ENCODE peak calls at places on chromosome 6, in seven cellular contexts. A is DND-41, N is stomach, S is mesendoderm, U is neural progenitor cell, Z is OCI-LY7, K is osteoblast. Q is an unnamed sample.

GRCh38 chr6:157561037-157561790 is 180.2 kb downstream of the ZDHHC14 start:
- DNase-seq in A (no peak), N (no peak), S (no peak), U (no peak), Z (peak; percentile 81), K (no peak), Q (no peak)

GRCh38 chr6:154343473-154344308 is 12.9 kb downstream of the IPCEF1 start:
- DNase-seq in A (peak; percentile 5), N (peak; percentile 81), S (peak; percentile 89), U (peak; percentile 46), Z (no peak), K (no peak), Q (no peak)

GRCh38 chr6:147204060-147204785 is at the start of gene STXBP5:
- DNase-seq in A (peak; percentile 48), N (peak; percentile 66), S (peak; percentile 73), U (peak; percentile 69), Z (peak; percentile 68), K (peak; percentile 53), Q (peak; percentile 44)

GRCh38 chr6:15752820-15753219 is 90.0 kb upstream of the DTNBP1 start:
- DNase-seq in A (no peak), N (no peak), S (peak; percentile 71), U (peak; percentile 35), Z (no peak), K (peak; percentile 72), Q (no peak)

GRCh38 chr6:44898296-44898930 is 429.7 kb upstream of the RUNX2 start:
- DNase-seq in A (no peak), N (no peak), S (peak; percentile 25), U (no peak), Z (no peak), K (no peak), Q (no peak)

GRCh38 chr6:140062042-140063041 is 687.9 kb upstream of the CITED2 start:
- DNase-seq in A (no peak), N (peak; percentile 26), S (peak; percentile 16), U (no peak), Z (no peak), K (peak; percentile 76), Q (no peak)

GRCh38 chr6:116530436-116530835 is 15.0 kb downstream of the TRAPPC3L start:
- DNase-seq in A (no peak), N (no peak), S (no peak), U (no peak), Z (no peak), K (no peak), Q (no peak)

GRCh38 chr6:21235162-21235561 is 358.4 kb upstream of the SOX4 start:
- DNase-seq in A (no peak), N (no peak), S (peak; percentile 81), U (no peak), Z (no peak), K (no peak), Q (no peak)

GRCh38 chr6:137867685-137868509 is 838 bp downstream of the TNFAIP3 start:
- DNase-seq in A (peak; percentile 91), N (peak; percentile 45), S (no peak), U (peak; percentile 80), Z (peak; percentile 87), K (no peak), Q (peak; percentile 37)

GRCh38 chr6:14452567-14453527 is 335.3 kb downstream of the CD83 start:
- DNase-seq in A (peak; percentile 94), N (no peak), S (no peak), U (no peak), Z (no peak), K (no peak), Q (peak; percentile 57)

GRCh38 chr6:22582806-22583205 is 13.4 kb downstream of the HDGFL1 start:
- DNase-seq in A (no peak), N (no peak), S (no peak), U (no peak), Z (no peak), K (no peak), Q (no peak)

DNA sequence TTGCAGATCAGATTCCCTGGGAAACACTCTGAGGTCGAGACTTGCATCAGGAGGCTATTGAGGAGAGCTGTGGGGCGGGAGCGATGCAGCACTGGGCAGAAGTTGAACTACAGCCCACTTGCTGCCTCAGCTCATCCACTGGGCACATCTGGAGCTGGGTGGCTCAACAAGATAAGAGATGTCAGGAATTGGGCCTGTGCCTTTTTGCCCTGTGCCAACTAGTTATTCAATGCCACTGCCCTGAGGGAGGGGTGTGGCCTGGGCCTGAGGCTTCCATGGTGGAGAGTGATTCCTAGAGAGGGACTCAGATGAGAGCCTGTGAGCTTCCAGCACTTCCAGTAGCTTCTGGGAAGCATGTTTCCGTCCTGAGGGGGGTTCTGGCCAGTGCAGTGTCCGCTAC is 32.7 kb downstream of the BRPF3 start:
- DNase-seq in A (no peak), N (no peak), S (no peak), U (no peak), Z (no peak), K (no peak), Q (no peak)
- H3K36me3 ChIP-seq in A (peaks cover 91% of the 10 kb centered on the region), N (peaks cover 98% of the 10 kb centered on the region), S (peaks cover 25% of the 10 kb centered on the region), U (peaks cover 4% of the 10 kb centered on the region), Z (peaks cover 3% of the 10 kb centered on the region), K (peaks cover 74% of the 10 kb centered on the region), Q (peaks cover 32% of the 10 kb centered on the region)

GRCh38 chr6:57147955-57148858 is 23.9 kb upstream of the BAG2 start:
- DNase-seq in A (peak; percentile 19), N (no peak), S (no peak), U (no peak), Z (no peak), K (no peak), Q (no peak)
- H3K36me3 ChIP-seq in A (peaks cover 51% of the 10 kb centered on the region), N (peaks cover 74% of the 10 kb centered on the region), S (peaks cover 4% of the 10 kb centered on the region), U (peaks cover 24% of the 10 kb centered on the region), Z (peaks cover 56% of the 10 kb centered on the region), K (peaks cover 40% of the 10 kb centered on the region), Q (no peaks in the 10 kb centered on the region)

GRCh38 chr6:33671381-33672072 is 40.0 kb downstream of the UQCC2 start:
- DNase-seq in A (no peak), N (no peak), S (no peak), U (no peak), Z (no peak), K (no peak), Q (no peak)
- H3K36me3 ChIP-seq in A (peaks cover 81% of the 10 kb centered on the region), N (peaks cover 98% of the 10 kb centered on the region), S (no peaks in the 10 kb centered on the region), U (no peaks in the 10 kb centered on the region), Z (peaks cover 100% of the 10 kb centered on the region), K (peaks cover 6% of the 10 kb centered on the region), Q (peaks cover 80% of the 10 kb centered on the region)

GRCh38 chr6:95487817-95488216 is 89.5 kb upstream of the MANEA start:
- DNase-seq in A (no peak), N (no peak), S (no peak), U (no peak), Z (no peak), K (no peak), Q (no peak)

DNA sequence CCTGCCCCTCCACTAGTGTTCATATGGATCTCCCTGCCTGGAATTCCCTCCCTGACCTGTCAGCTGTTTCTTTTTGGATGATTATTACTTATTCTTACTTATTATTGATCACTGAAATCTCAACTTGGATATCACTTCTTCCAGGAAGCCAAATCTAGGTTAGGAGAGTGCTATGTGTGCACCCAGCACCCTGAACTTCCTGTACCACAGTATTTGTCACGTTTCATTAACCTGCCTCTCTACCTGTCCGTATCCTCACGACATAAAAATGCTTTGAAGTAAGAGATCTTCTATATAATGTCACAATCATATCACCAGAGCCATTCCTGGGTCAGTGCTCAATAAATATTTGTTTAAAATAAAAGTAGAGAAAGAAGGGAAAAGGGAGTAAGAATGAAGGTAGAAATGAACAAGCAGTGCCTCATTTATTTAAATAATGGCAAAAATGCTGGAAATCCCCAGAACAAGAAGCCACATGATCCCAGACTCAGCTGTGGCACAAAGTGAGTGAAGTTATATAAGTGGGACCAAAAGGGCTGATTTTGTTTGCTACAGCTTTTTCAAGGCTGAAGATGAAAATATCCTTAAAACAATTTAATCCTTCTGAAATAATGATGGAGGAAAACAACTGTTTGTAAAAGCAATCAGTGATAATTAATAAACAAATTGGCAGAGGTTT is 88.0 kb upstream of the MANEA start:
- DNase-seq in A (no peak), N (no peak), S (no peak), U (no peak), Z (no peak), K (no peak), Q (no peak)
- H3K36me3 ChIP-seq in A (no peaks in the 10 kb centered on the region), N (no peaks in the 10 kb centered on the region), S (no peaks in the 10 kb centered on the region), U (no peaks in the 10 kb centered on the region), Z (no peaks in the 10 kb centered on the region), K (no peaks in the 10 kb centered on the region), Q (no peaks in the 10 kb centered on the region)

DNA sequence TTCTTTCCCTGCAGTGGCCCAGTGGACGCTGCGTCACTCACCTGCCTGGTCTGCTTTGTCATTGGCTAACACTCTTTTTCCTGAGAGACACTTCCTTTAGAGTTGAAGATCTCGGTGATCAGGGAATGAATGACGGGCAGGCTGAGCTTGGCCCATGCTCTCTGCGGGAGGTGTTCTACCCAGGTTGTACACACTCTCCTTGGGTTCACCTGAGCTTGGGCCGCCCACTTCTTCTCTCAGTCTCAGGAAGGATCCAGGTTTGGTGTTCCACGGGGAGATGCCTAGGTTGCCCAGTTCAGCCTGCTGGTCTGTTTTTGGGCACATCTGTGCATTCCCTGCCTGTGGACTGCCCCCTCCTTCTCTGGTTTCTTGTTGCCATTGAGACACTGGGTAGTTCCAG is 66.7 kb upstream of the SLC22A1 start:
- DNase-seq in A (no peak), N (no peak), S (no peak), U (no peak), Z (no peak), K (no peak), Q (no peak)
- H3K36me3 ChIP-seq in A (peaks cover 97% of the 10 kb centered on the region), N (peaks cover 100% of the 10 kb centered on the region), S (peaks cover 22% of the 10 kb centered on the region), U (no peaks in the 10 kb centered on the region), Z (peaks cover 57% of the 10 kb centered on the region), K (peaks cover 72% of the 10 kb centered on the region), Q (peaks cover 53% of the 10 kb centered on the region)

GRCh38 chr6:20128018-20128417 is 84.3 kb downstream of the MBOAT1 start:
- DNase-seq in A (no peak), N (no peak), S (no peak), U (no peak), Z (no peak), K (no peak), Q (no peak)
- H3K36me3 ChIP-seq in A (peaks cover 50% of the 10 kb centered on the region), N (peaks cover 14% of the 10 kb centered on the region), S (no peaks in the 10 kb centered on the region), U (no peaks in the 10 kb centered on the region), Z (no peaks in the 10 kb centered on the region), K (no peaks in the 10 kb centered on the region), Q (no peaks in the 10 kb centered on the region)

DNA sequence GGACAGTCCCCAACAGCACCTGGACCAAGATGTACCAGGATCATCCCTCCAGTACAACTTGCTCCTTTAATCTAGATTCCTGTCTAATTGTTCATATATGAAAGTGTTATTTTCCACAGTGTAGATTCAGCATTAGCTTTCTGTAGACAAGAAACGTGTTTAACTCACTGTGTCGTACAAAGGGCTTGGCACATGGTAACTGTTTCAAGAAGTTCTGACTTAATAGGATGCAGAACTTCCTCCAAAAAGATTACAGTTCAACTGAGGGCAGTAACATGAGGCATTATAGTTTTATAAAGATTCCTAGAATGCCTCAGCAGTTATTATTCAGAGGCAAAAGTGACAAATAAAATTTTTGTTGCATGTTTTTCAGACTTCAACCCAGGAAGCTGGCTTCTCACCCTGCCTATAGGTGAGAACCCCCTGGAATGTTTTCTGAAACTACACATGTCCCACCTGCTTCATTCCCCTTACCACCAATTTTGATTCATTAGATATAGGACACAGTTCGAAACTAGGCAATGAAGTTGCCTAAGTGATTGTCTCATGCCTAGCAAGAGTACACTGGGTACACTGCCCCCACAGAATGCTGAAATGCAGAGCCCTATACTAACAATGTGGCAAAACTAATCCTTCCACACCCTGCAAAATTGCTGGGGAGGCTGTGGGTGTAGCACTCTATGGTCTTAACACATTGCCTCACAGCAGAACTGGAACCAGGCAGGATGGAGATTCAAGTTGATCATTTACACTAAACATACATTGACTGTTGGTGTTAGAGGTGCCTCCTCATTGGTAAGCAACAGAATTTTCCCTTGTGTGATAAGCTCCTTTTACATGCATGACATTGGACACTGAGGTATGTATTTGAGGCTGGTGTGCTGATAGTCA is 22.6 kb upstream of the SH3BGRL2 start:
- DNase-seq in A (no peak), N (peak; percentile 41), S (no peak), U (no peak), Z (no peak), K (no peak), Q (no peak)
- H3K36me3 ChIP-seq in A (no peaks in the 10 kb centered on the region), N (no peaks in the 10 kb centered on the region), S (no peaks in the 10 kb centered on the region), U (no peaks in the 10 kb centered on the region), Z (no peaks in the 10 kb centered on the region), K (no peaks in the 10 kb centered on the region), Q (no peaks in the 10 kb centered on the region)

Q was measured in CD8-positive, alpha-beta T cell.